ENCODE peak calls at places on chromosomes 13 and 19, in ten cellular contexts. One of them, this sample, is unnamed. For H3K4me1, the result is how much of the 10 kb centered on the place peaks cover.

GRCh38 chr13:111534646-111535461 is 214.4 kb downstream of the TEX29 start:
- DNase-seq in heart left ventricle: no peak
- DNase-seq in pancreas: peak
- DNase-seq in psoas muscle: no peak
- DNase-seq in left ventricle myocardium inferior: no peak
- DNase-seq in spleen: no peak
- DNase-seq in upper lobe of right lung: no peak
- DNase-seq in adrenal gland: no peak
- DNase-seq in heart right ventricle: no peak
- DNase-seq in hepatocyte: no peak
- DNase-seq in this sample: no peak

GRCh38 chr19:39413903-39414608 is 1.6 kb downstream of the PLEKHG2 start:
- DNase-seq in heart left ventricle: no peak
- DNase-seq in pancreas: no peak
- DNase-seq in psoas muscle: no peak
- DNase-seq in left ventricle myocardium inferior: no peak
- DNase-seq in spleen: peak
- DNase-seq in upper lobe of right lung: peak
- DNase-seq in adrenal gland: no peak
- DNase-seq in heart right ventricle: no peak
- DNase-seq in hepatocyte: peak
- DNase-seq in this sample: peak

GRCh38 chr19:13557756-13558398 is 51.6 kb upstream of the CACNA1A start:
- DNase-seq in heart left ventricle: no peak
- DNase-seq in pancreas: no peak
- DNase-seq in psoas muscle: no peak
- DNase-seq in left ventricle myocardium inferior: no peak
- DNase-seq in spleen: no peak
- DNase-seq in upper lobe of right lung: no peak
- DNase-seq in adrenal gland: no peak
- DNase-seq in heart right ventricle: no peak
- DNase-seq in hepatocyte: no peak
- DNase-seq in this sample: no peak

GRCh38 chr19:49355890-49356289 is 6.3 kb downstream of the TEAD2 start:
- DNase-seq in heart left ventricle: no peak
- DNase-seq in pancreas: peak
- DNase-seq in psoas muscle: peak
- DNase-seq in left ventricle myocardium inferior: peak
- DNase-seq in spleen: no peak
- DNase-seq in upper lobe of right lung: peak
- DNase-seq in adrenal gland: peak
- DNase-seq in heart right ventricle: no peak
- DNase-seq in hepatocyte: no peak
- DNase-seq in this sample: no peak

GRCh38 chr19:33203529-33203928 is 9.4 kb downstream of the LRP3 start:
- DNase-seq in heart left ventricle: peak
- DNase-seq in pancreas: peak
- DNase-seq in psoas muscle: no peak
- DNase-seq in left ventricle myocardium inferior: no peak
- DNase-seq in spleen: no peak
- DNase-seq in upper lobe of right lung: no peak
- DNase-seq in adrenal gland: no peak
- DNase-seq in heart right ventricle: no peak
- DNase-seq in hepatocyte: no peak
- DNase-seq in this sample: no peak

GRCh38 chr13:44868397-44868796 is 120.9 kb downstream of the NUFIP1 start:
- DNase-seq in heart left ventricle: no peak
- DNase-seq in pancreas: no peak
- DNase-seq in psoas muscle: no peak
- DNase-seq in left ventricle myocardium inferior: no peak
- DNase-seq in spleen: no peak
- DNase-seq in upper lobe of right lung: no peak
- DNase-seq in adrenal gland: no peak
- DNase-seq in heart right ventricle: no peak
- DNase-seq in hepatocyte: no peak
- DNase-seq in this sample: no peak

GRCh38 chr19:49335784-49336481 is 727 bp downstream of the CD37 start:
- DNase-seq in heart left ventricle: no peak
- DNase-seq in pancreas: no peak
- DNase-seq in psoas muscle: no peak
- DNase-seq in left ventricle myocardium inferior: no peak
- DNase-seq in spleen: peak
- DNase-seq in upper lobe of right lung: peak
- DNase-seq in adrenal gland: peak
- DNase-seq in heart right ventricle: no peak
- DNase-seq in hepatocyte: no peak
- DNase-seq in this sample: no peak

GRCh38 chr19:32677657-32678056 is 2.0 kb downstream of the RGS9BP start:
- DNase-seq in heart left ventricle: no peak
- DNase-seq in pancreas: no peak
- DNase-seq in psoas muscle: no peak
- DNase-seq in left ventricle myocardium inferior: no peak
- DNase-seq in spleen: peak
- DNase-seq in upper lobe of right lung: no peak
- DNase-seq in adrenal gland: no peak
- DNase-seq in heart right ventricle: no peak
- DNase-seq in hepatocyte: peak
- DNase-seq in this sample: no peak

GRCh38 chr19:48614436-48615144 is at the start of gene FAM83E:
- DNase-seq in heart left ventricle: no peak
- DNase-seq in pancreas: peak
- DNase-seq in psoas muscle: no peak
- DNase-seq in left ventricle myocardium inferior: no peak
- DNase-seq in spleen: peak
- DNase-seq in upper lobe of right lung: peak
- DNase-seq in adrenal gland: no peak
- DNase-seq in heart right ventricle: no peak
- DNase-seq in hepatocyte: peak
- DNase-seq in this sample: peak

GRCh38 chr13:101144808-101145419 is 271.4 kb downstream of the NALCN start:
- DNase-seq in heart left ventricle: no peak
- DNase-seq in pancreas: no peak
- DNase-seq in psoas muscle: no peak
- DNase-seq in left ventricle myocardium inferior: no peak
- DNase-seq in spleen: no peak
- DNase-seq in upper lobe of right lung: no peak
- DNase-seq in adrenal gland: no peak
- DNase-seq in heart right ventricle: no peak
- DNase-seq in hepatocyte: peak
- DNase-seq in this sample: no peak

GRCh38 chr19:10404888-10405808 is 1.8 kb upstream of the CDC37 start:
- DNase-seq in heart left ventricle: no peak
- DNase-seq in pancreas: peak
- DNase-seq in psoas muscle: no peak
- DNase-seq in left ventricle myocardium inferior: no peak
- DNase-seq in spleen: no peak
- DNase-seq in upper lobe of right lung: no peak
- DNase-seq in adrenal gland: no peak
- DNase-seq in heart right ventricle: no peak
- DNase-seq in hepatocyte: peak
- DNase-seq in this sample: no peak

GRCh38 chr19:16376649-16377048 is 52.0 kb downstream of the KLF2 start:
- DNase-seq in heart left ventricle: no peak
- DNase-seq in pancreas: no peak
- DNase-seq in psoas muscle: no peak
- DNase-seq in left ventricle myocardium inferior: no peak
- DNase-seq in spleen: peak
- DNase-seq in upper lobe of right lung: no peak
- DNase-seq in adrenal gland: no peak
- DNase-seq in heart right ventricle: no peak
- DNase-seq in hepatocyte: no peak
- DNase-seq in this sample: peak

GRCh38 chr13:76799696-76800095 is 86.5 kb downstream of the KCTD12 start:
- DNase-seq in heart left ventricle: no peak
- DNase-seq in pancreas: no peak
- DNase-seq in psoas muscle: no peak
- DNase-seq in left ventricle myocardium inferior: no peak
- DNase-seq in spleen: no peak
- DNase-seq in upper lobe of right lung: no peak
- DNase-seq in adrenal gland: no peak
- DNase-seq in heart right ventricle: no peak
- DNase-seq in hepatocyte: peak
- DNase-seq in this sample: no peak

GRCh38 chr13:62512194-62513141 is 1096.8 kb upstream of the PCDH20 start:
- DNase-seq in heart left ventricle: no peak
- DNase-seq in pancreas: peak
- DNase-seq in psoas muscle: no peak
- DNase-seq in left ventricle myocardium inferior: no peak
- DNase-seq in spleen: no peak
- DNase-seq in upper lobe of right lung: peak
- DNase-seq in adrenal gland: no peak
- DNase-seq in heart right ventricle: no peak
- DNase-seq in hepatocyte: peak
- DNase-seq in this sample: peak

GRCh38 chr19:21147540-21147939 is 5.7 kb downstream of the ZNF431 start:
- DNase-seq in heart left ventricle: no peak
- DNase-seq in pancreas: no peak
- DNase-seq in psoas muscle: no peak
- DNase-seq in left ventricle myocardium inferior: no peak
- DNase-seq in spleen: no peak
- DNase-seq in upper lobe of right lung: no peak
- DNase-seq in adrenal gland: no peak
- DNase-seq in heart right ventricle: no peak
- DNase-seq in hepatocyte: no peak
- DNase-seq in this sample: no peak

GRCh38 chr19:39843919-39844793 is 2.0 kb downstream of the FBL start:
- DNase-seq in heart left ventricle: no peak
- DNase-seq in pancreas: no peak
- DNase-seq in psoas muscle: no peak
- DNase-seq in left ventricle myocardium inferior: no peak
- DNase-seq in spleen: no peak
- DNase-seq in upper lobe of right lung: no peak
- DNase-seq in adrenal gland: no peak
- DNase-seq in heart right ventricle: no peak
- DNase-seq in hepatocyte: peak
- DNase-seq in this sample: peak

GRCh38 chr13:101727118-101727517 is 274.6 kb downstream of the ITGBL1 start:
- DNase-seq in heart left ventricle: no peak
- DNase-seq in pancreas: no peak
- DNase-seq in psoas muscle: no peak
- DNase-seq in left ventricle myocardium inferior: no peak
- DNase-seq in spleen: no peak
- DNase-seq in upper lobe of right lung: no peak
- DNase-seq in adrenal gland: no peak
- DNase-seq in heart right ventricle: no peak
- DNase-seq in hepatocyte: no peak
- DNase-seq in this sample: no peak

GRCh38 chr13:31409678-31410356 is 210.0 kb downstream of the B3GLCT start:
- DNase-seq in heart left ventricle: no peak
- DNase-seq in pancreas: no peak
- DNase-seq in psoas muscle: no peak
- DNase-seq in left ventricle myocardium inferior: no peak
- DNase-seq in spleen: no peak
- DNase-seq in upper lobe of right lung: no peak
- DNase-seq in adrenal gland: no peak
- DNase-seq in heart right ventricle: no peak
- DNase-seq in hepatocyte: peak
- DNase-seq in this sample: no peak

DNA sequence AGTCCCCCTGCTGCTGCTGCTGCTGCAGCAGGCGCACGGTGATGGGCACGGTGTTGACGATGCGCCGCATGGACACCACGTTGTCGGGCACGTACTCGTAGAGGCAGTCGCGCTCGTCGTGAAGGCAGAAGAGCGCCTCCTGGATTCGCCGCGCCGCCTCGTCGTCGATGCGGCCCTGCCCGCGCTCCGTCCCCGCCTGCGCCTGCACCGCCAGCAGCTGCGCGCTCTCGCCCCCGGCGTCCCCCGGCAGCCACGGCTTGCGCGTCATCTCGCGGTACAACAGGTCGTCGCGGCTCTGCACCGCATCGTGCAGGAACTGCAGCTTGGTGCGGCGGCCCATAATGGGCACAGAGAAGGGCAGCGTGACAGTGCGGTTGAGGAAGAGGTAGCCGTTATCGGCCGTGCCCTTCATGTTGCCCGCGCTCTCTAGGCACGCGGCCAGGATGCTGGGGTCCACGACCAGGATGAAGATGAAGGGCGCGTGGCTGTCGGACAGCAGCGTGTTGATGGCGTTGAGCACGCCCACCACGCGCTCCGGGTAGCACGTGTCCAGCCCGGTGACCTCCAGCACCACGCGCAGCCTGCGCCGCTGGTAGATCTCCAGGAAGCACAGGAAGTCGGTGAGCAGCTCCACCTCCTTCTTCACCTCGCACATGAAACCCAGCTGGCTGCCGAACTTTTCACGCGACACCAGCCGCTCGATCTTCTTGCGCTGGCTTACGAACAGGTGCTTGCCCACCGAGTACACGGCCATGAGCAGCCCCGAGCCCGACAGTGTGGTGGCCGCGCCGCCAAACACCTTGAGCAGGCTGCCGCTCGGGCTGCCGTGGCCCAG is 8.1 kb downstream of the NKPD1 start:
- DNase-seq in heart left ventricle: peak
- DNase-seq in pancreas: peak
- DNase-seq in psoas muscle: peak
- DNase-seq in left ventricle myocardium inferior: peak
- DNase-seq in spleen: peak
- DNase-seq in upper lobe of right lung: peak
- DNase-seq in adrenal gland: peak
- DNase-seq in heart right ventricle: peak
- DNase-seq in hepatocyte: peak
- DNase-seq in this sample: peak
- H3K4me1 ChIP-seq in heart left ventricle: under half
- H3K4me1 ChIP-seq in pancreas: under half
- H3K4me1 ChIP-seq in psoas muscle: under half
- H3K4me1 ChIP-seq in left ventricle myocardium inferior: under half
- H3K4me1 ChIP-seq in spleen: under half
- H3K4me1 ChIP-seq in upper lobe of right lung: under half
- H3K4me1 ChIP-seq in adrenal gland: under half
- H3K4me1 ChIP-seq in heart right ventricle: under half
- H3K4me1 ChIP-seq in hepatocyte: under half
- H3K4me1 ChIP-seq in this sample: under half

GRCh38 chr19:17951151-17952040 is 15.5 kb upstream of the KCNN1 start:
- DNase-seq in heart left ventricle: no peak
- DNase-seq in pancreas: no peak
- DNase-seq in psoas muscle: no peak
- DNase-seq in left ventricle myocardium inferior: no peak
- DNase-seq in spleen: no peak
- DNase-seq in upper lobe of right lung: no peak
- DNase-seq in adrenal gland: no peak
- DNase-seq in heart right ventricle: no peak
- DNase-seq in hepatocyte: no peak
- DNase-seq in this sample: no peak
- H3K4me3 ChIP-seq in heart left ventricle: no peak
- H3K4me3 ChIP-seq in pancreas: no peak
- H3K4me3 ChIP-seq in psoas muscle: no peak
- H3K4me3 ChIP-seq in left ventricle myocardium inferior: peak
- H3K4me3 ChIP-seq in spleen: no peak
- H3K4me3 ChIP-seq in upper lobe of right lung: no peak
- H3K4me3 ChIP-seq in adrenal gland: no peak
- H3K4me3 ChIP-seq in heart right ventricle: peak
- H3K4me3 ChIP-seq in hepatocyte: peak
- H3K4me3 ChIP-seq in this sample: peak

GRCh38 chr19:41957838-41958366 is 1.2 kb downstream of the RABAC1 start:
- DNase-seq in heart left ventricle: peak
- DNase-seq in pancreas: peak
- DNase-seq in psoas muscle: peak
- DNase-seq in left ventricle myocardium inferior: peak
- DNase-seq in spleen: peak
- DNase-seq in upper lobe of right lung: peak
- DNase-seq in adrenal gland: peak
- DNase-seq in heart right ventricle: peak
- DNase-seq in hepatocyte: peak
- DNase-seq in this sample: peak
- TF ChIP-seq CTCF in heart left ventricle: peak
- TF ChIP-seq CTCF in pancreas: peak
- TF ChIP-seq CTCF in psoas muscle: peak
- TF ChIP-seq CTCF in left ventricle myocardium inferior: peak
- TF ChIP-seq CTCF in spleen: peak
- TF ChIP-seq CTCF in upper lobe of right lung: peak
- TF ChIP-seq CTCF in adrenal gland: peak
- TF ChIP-seq CTCF in heart right ventricle: peak
- TF ChIP-seq CTCF in hepatocyte: peak
- TF ChIP-seq CTCF in this sample: peak

GRCh38 chr13:29906432-29907011 is 56.1 kb upstream of the UBL3 start:
- DNase-seq in heart left ventricle: no peak
- DNase-seq in pancreas: no peak
- DNase-seq in psoas muscle: no peak
- DNase-seq in left ventricle myocardium inferior: no peak
- DNase-seq in spleen: no peak
- DNase-seq in upper lobe of right lung: no peak
- DNase-seq in adrenal gland: no peak
- DNase-seq in heart right ventricle: no peak
- DNase-seq in hepatocyte: no peak
- DNase-seq in this sample: no peak
- H3K4me1 ChIP-seq in heart left ventricle: under half
- H3K4me1 ChIP-seq in pancreas: under half
- H3K4me1 ChIP-seq in psoas muscle: under half
- H3K4me1 ChIP-seq in left ventricle myocardium inferior: under half
- H3K4me1 ChIP-seq in spleen: under half
- H3K4me1 ChIP-seq in upper lobe of right lung: under half
- H3K4me1 ChIP-seq in adrenal gland: under half
- H3K4me1 ChIP-seq in heart right ventricle: under half
- H3K4me1 ChIP-seq in hepatocyte: under half
- H3K4me1 ChIP-seq in this sample: under half